ENCODE peak calls at places on chromosomes 13 and 19, in six cellular contexts. Q, E, B, F, P and K are unnamed samples.

GRCh38 chr19:40623403-40624239 is 22.5 kb downstream of the LTBP4 start:
- DNase-seq in Q (no peak), E (peak; percentile 98), B (peak; percentile 98), P (peak; percentile 100), F (peak; percentile 43), K (peak; percentile 80)

GRCh38 chr19:13834308-13834790 is 39.1 kb downstream of the ZSWIM4 start:
- DNase-seq in P (no peak), F (no peak), E (no peak), Q (no peak), B (no peak), K (no peak)

GRCh38 chr19:47766670-47767069 is 11.8 kb upstream of the SELENOW start:
- DNase-seq in B (no peak), P (no peak), F (no peak), Q (no peak), E (no peak), K (no peak)

GRCh38 chr19:14088634-14089411 is 1.7 kb downstream of the SAMD1 start:
- DNase-seq in P (no peak), Q (no peak), B (no peak), F (no peak), E (no peak), K (no peak)

GRCh38 chr13:91318886-91319285 is 28.6 kb upstream of the MIR17HG start:
- DNase-seq in P (no peak), E (no peak), B (no peak), Q (no peak), F (no peak), K (no peak)

GRCh38 chr19:42051166-42052115 is 18.6 kb downstream of the GRIK5 start:
- DNase-seq in P (no peak), Q (no peak), B (no peak), F (no peak), E (no peak), K (no peak)

GRCh38 chr19:17473041-17473440 is 2.7 kb downstream of the SLC27A1 start:
- DNase-seq in B (no peak), Q (no peak), F (no peak), E (no peak), P (no peak), K (peak; percentile 35)

GRCh38 chr19:7480975-7481265 is 7.9 kb downstream of the PEX11G start:
- DNase-seq in P (no peak), F (no peak), E (no peak), B (no peak), Q (no peak), K (no peak)

GRCh38 chr19:50542825-50543428 is 25.3 kb downstream of the LRRC4B start:
- DNase-seq in F (no peak), E (no peak), B (no peak), P (no peak), Q (no peak), K (no peak)

GRCh38 chr13:66262330-66262729 is 967.8 kb downstream of the PCDH9 start:
- DNase-seq in P (no peak), B (no peak), Q (no peak), E (no peak), F (no peak), K (no peak)

GRCh38 chr19:52110780-52111179 is 15.2 kb upstream of the ZNF841 start:
- DNase-seq in P (no peak), B (no peak), F (no peak), Q (no peak), E (no peak), K (no peak)

GRCh38 chr19:47399198-47399597 is 20.1 kb downstream of the MEIS3 start:
- DNase-seq in Q (no peak), E (no peak), F (no peak), B (no peak), P (no peak), K (no peak)

GRCh38 chr19:33310606-33311325 is 8.4 kb upstream of the CEBPA start:
- DNase-seq in Q (no peak), F (no peak), B (no peak), P (no peak), E (no peak), K (no peak)

GRCh38 chr13:48567521-48568331 is 34.8 kb upstream of the RCBTB2 start:
- DNase-seq in F (peak; percentile 70), B (no peak), Q (no peak), E (no peak), P (no peak), K (no peak)
- TF ChIP-seq SP1 in F (no peak), B (no peak), Q (no peak), E (no peak), P (no peak), K (no peak)

DNA sequence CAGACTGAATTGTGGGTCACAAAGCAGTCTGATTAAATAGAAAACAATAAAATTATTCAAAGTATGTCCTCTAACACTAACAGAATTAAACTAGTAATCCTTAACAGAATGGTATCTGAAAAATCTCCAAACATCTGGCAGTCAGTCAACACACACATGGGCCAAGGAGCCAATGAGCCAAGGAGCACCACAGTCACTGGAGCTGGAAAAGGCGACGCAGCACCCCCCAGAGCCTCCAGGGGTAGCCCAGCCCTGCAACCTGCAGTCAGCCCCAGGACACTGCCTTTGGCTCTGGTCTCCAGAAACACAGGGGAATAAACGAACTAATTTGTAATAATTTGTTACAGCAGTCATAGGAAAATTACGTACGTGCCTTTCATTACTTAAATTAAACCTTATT is 12.3 kb downstream of the TUBGCP3 start:
- DNase-seq in Q (no peak), F (no peak), B (peak; percentile 47), E (no peak), P (no peak), K (no peak)
- TF ChIP-seq CTCF in Q (no peak), F (no peak), B (no peak), E (peak; percentile 28), P (peak; percentile 35), K (no peak)

GRCh38 chr19:2061093-2061935 is 10.3 kb upstream of the MKNK2 start:
- DNase-seq in Q (peak; percentile 86), P (peak; percentile 98), F (peak; percentile 97), E (peak; percentile 97), B (peak; percentile 99), K (peak; percentile 93)

GRCh38 chr19:2058570-2059421 is 7.8 kb upstream of the MKNK2 start:
- DNase-seq in F (no peak), P (no peak), Q (no peak), B (no peak), E (no peak), K (no peak)

GRCh38 chr19:2061936-2062729 is 11.1 kb upstream of the MKNK2 start:
- DNase-seq in B (no peak), F (peak; percentile 33), P (peak; percentile 72), Q (no peak), E (no peak), K (no peak)

GRCh38 chr19:2057484-2058469 is 6.7 kb upstream of the MKNK2 start:
- DNase-seq in E (no peak), Q (no peak), B (no peak), P (no peak), F (no peak), K (no peak)

DNA sequence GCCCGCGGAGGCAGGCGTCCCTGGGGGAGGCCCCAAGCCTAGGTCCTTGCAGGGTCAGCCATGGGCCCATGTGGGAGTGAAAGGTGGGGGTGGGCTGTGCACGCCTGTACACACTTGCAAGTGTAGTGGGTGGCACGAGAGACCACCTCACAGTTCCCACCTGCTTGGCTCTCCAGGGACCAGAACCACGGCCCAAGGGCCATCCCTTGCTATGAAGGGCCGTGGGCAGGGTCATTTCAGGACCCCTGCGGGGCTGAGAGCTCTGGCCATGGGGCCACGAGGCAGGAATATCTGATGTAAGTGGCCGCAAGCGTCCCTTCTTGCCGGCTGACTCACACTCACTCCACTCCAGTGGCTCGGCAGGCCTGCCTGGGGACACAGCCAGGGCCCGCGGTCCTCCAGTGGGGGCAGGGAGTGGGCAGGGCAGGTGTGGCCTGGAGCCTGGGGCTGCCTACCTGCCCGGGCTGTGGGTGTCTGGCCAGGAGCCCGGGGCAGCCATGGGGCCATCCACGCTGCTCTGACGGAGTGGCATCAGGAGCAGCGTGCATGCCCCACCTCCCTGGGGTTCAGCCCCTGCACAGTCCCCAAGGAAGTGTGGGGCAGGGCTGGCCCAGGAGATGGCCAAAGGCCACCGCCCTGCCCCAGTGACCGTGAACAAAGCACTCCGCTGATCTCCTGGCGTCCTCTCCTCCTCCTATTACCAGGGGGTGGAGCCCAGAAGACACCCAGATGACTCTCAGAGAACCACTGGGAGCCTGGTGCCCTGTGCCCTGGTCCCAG is 8.6 kb upstream of the MKNK2 start:
- DNase-seq in Q (no peak), B (no peak), E (no peak), P (no peak), F (peak; percentile 89), K (peak; percentile 83)
- TF ChIP-seq SP1 in Q (no peak), B (no peak), E (no peak), P (no peak), F (peak; percentile 60), K (no peak)

GRCh38 chr13:48750588-48751383 is 97.1 kb downstream of the CYSLTR2 start:
- DNase-seq in Q (no peak), E (no peak), P (no peak), F (no peak), B (no peak), K (no peak)
- TF ChIP-seq CTCF in Q (no peak), E (no peak), P (no peak), F (no peak), B (no peak), K (no peak)